ENCODE peak calls at places on chromosome 4, in six cellular contexts. Z, U, A, B, Y and H are unnamed samples.

GRCh38 chr4:152255437-152255836 is 280.5 kb downstream of the FBXW7 start:
- DNase-seq in Z (no peak), Y (peak), B (no peak), U (no peak), A (no peak), H (no peak)

GRCh38 chr4:44157611-44158277 is 290.9 kb downstream of the KCTD8 start:
- DNase-seq in Z (no peak), U (no peak), A (no peak), B (no peak), Y (no peak), H (no peak)

GRCh38 chr4:128572778-128573241 is 236.7 kb upstream of the JADE1 start:
- DNase-seq in B (no peak), Z (no peak), U (no peak), A (no peak), Y (no peak), H (no peak)

GRCh38 chr4:120693817-120694216 is 228.7 kb downstream of the PRDM5 start:
- DNase-seq in Y (no peak), B (no peak), U (no peak), Z (no peak), A (no peak), H (no peak)

GRCh38 chr4:144357970-144358369 is 217.5 kb upstream of the GYPA start:
- DNase-seq in B (no peak), A (no peak), Y (no peak), U (no peak), Z (no peak), H (no peak)

GRCh38 chr4:4416981-4417380 is 30.1 kb downstream of the NSG1 start:
- DNase-seq in B (peak), Z (no peak), A (no peak), U (no peak), Y (no peak), H (no peak)

GRCh38 chr4:146340798-146341197 is 126.5 kb downstream of the REELD1 start:
- DNase-seq in Z (no peak), U (no peak), B (no peak), Y (no peak), A (no peak), H (no peak)

GRCh38 chr4:101158136-101158485 is 189.2 kb downstream of the PPP3CA start:
- DNase-seq in Y (no peak), U (no peak), B (no peak), A (peak), Z (no peak), H (no peak)

GRCh38 chr4:42280327-42281095 is 116.8 kb upstream of the SHISA3 start:
- DNase-seq in B (no peak), U (no peak), Z (no peak), Y (no peak), A (no peak), H (no peak)

GRCh38 chr4:129747756-129748155 is 651.8 kb downstream of the C4orf33 start:
- DNase-seq in Z (no peak), Y (no peak), U (no peak), B (no peak), A (no peak), H (no peak)

GRCh38 chr4:38177035-38177791 is 217.0 kb downstream of the PTTG2 start:
- DNase-seq in B (peak), A (no peak), Y (peak), U (peak), Z (no peak), H (peak)

GRCh38 chr4:110851989-110852388 is 229.1 kb upstream of the PITX2 start:
- DNase-seq in U (no peak), Z (no peak), A (no peak), B (no peak), Y (no peak), H (no peak)

GRCh38 chr4:1863297-1864033 is 7.5 kb upstream of the LETM1 start:
- DNase-seq in A (no peak), B (peak), Z (no peak), U (no peak), Y (no peak), H (no peak)

GRCh38 chr4:53788011-53788410 is 196.7 kb upstream of the LNX1 start:
- DNase-seq in U (no peak), A (no peak), Z (no peak), B (no peak), Y (no peak), H (no peak)

GRCh38 chr4:101972791-101973190 is 182.3 kb downstream of the BANK1 start:
- DNase-seq in Y (no peak), B (no peak), A (no peak), Z (no peak), U (no peak), H (no peak)

GRCh38 chr4:147943159-147943638 is 211.3 kb downstream of the ARHGAP10 start:
- DNase-seq in Z (no peak), B (no peak), Y (no peak), U (no peak), A (no peak), H (no peak)

GRCh38 chr4:37908488-37909343 is 17.8 kb downstream of the TBC1D1 start:
- DNase-seq in A (no peak), Z (no peak), B (no peak), U (no peak), Y (no peak), H (no peak)

GRCh38 chr4:6105311-6105911 is 87.2 kb upstream of the C4orf50 start:
- DNase-seq in Z (peak), B (no peak), A (no peak), U (no peak), Y (no peak), H (peak)

GRCh38 chr4:15513545-15513944 is 43.9 kb downstream of the CC2D2A start:
- DNase-seq in Z (no peak), A (no peak), U (no peak), B (no peak), Y (no peak), H (no peak)

GRCh38 chr4:54852602-54853001 is 194.8 kb downstream of the KIT start:
- DNase-seq in A (no peak), Z (no peak), B (no peak), U (no peak), Y (no peak), H (no peak)

GRCh38 chr4:148341980-148342800 is 100.0 kb downstream of the NR3C2 start:
- DNase-seq in Y (no peak), Z (peak), A (no peak), U (no peak), B (no peak), H (no peak)

GRCh38 chr4:105345358-105345757 is 128.5 kb downstream of the PPA2 start:
- DNase-seq in B (no peak), U (no peak), Z (no peak), Y (no peak), A (no peak), H (no peak)

GRCh38 chr4:3863841-3864734 is 97.9 kb downstream of the ADRA2C start:
- DNase-seq in Z (peak), U (no peak), B (peak), A (no peak), Y (no peak), H (no peak)

GRCh38 chr4:103498161-103499070 is 221.4 kb downstream of the TACR3 start:
- DNase-seq in A (no peak), U (no peak), B (no peak), Z (no peak), Y (no peak), H (no peak)

GRCh38 chr4:64341711-64342110 is 67.5 kb downstream of the TECRL start:
- DNase-seq in Y (no peak), Z (peak), U (peak), A (peak), B (no peak), H (no peak)

GRCh38 chr4:3179126-3179706 is 69.7 kb upstream of the MSANTD1 start:
- DNase-seq in Z (no peak), Y (no peak), B (no peak), U (no peak), A (no peak), H (no peak)

GRCh38 chr4:86461849-86462248 is 102.0 kb upstream of the MAPK10 start:
- DNase-seq in A (no peak), Z (no peak), Y (no peak), B (no peak), U (no peak), H (no peak)

GRCh38 chr4:168765726-168766125 is 244.3 kb downstream of the CBR4 start:
- DNase-seq in U (peak), Y (no peak), Z (no peak), B (no peak), A (no peak), H (no peak)

GRCh38 chr4:42152507-42153504 is at the start of gene BEND4:
- DNase-seq in A (no peak), Y (no peak), Z (no peak), B (no peak), U (no peak), H (peak)

GRCh38 chr4:106201373-106201772 is 114.6 kb downstream of the TBCK start:
- DNase-seq in Y (no peak), U (no peak), A (no peak), Z (no peak), B (no peak), H (no peak)

GRCh38 chr4:186820371-186820990 is 96.8 kb upstream of the FAT1 start:
- DNase-seq in Y (no peak), Z (no peak), A (peak), U (peak), B (peak), H (peak)

GRCh38 chr4:141814499-141814898 is 178.1 kb downstream of the IL15 start:
- DNase-seq in A (no peak), B (no peak), Y (no peak), U (no peak), Z (no peak), H (no peak)

GRCh38 chr4:85244638-85245037 is 230.3 kb upstream of the ARHGAP24 start:
- DNase-seq in Z (no peak), U (no peak), B (no peak), Y (no peak), A (no peak), H (no peak)

GRCh38 chr4:85246055-85246454 is 228.9 kb upstream of the ARHGAP24 start:
- DNase-seq in U (no peak), A (no peak), B (peak), Z (no peak), Y (no peak), H (no peak)

GRCh38 chr4:85243857-85244256 is 231.1 kb upstream of the ARHGAP24 start:
- DNase-seq in B (no peak), A (no peak), Z (no peak), Y (no peak), U (no peak), H (no peak)
- TF ChIP-seq CTCF in B (no peak), A (no peak), Z (no peak), Y (no peak), U (peak), H (no peak)

GRCh38 chr4:184459413-184459812 is 14.9 kb downstream of the IRF2 start:
- DNase-seq in U (no peak), B (no peak), A (no peak), Z (no peak), Y (no peak), H (no peak)
- H3K27ac ChIP-seq in U (no peak), B (no peak), A (no peak), Z (no peak), Y (no peak), H (no peak)

GRCh38 chr4:10015140-10015753 is 6.0 kb downstream of the SLC2A9 start:
- DNase-seq in U (peak), Y (no peak), B (no peak), A (no peak), Z (peak), H (peak)
- TF ChIP-seq CTCF in U (peak), Y (no peak), B (peak), A (peak), Z (peak), H (peak)

GRCh38 chr4:139207247-139207646 is 30.2 kb upstream of the ELF2 start:
- DNase-seq in A (no peak), U (no peak), Y (no peak), B (no peak), Z (no peak), H (no peak)
- H3K27ac ChIP-seq in A (no peak), U (peak), Y (no peak), B (no peak), Z (no peak), H (peak)

GRCh38 chr4:17511950-17512795 is at the start of gene QDPR:
- DNase-seq in Y (peak), U (peak), B (peak), Z (peak), A (peak), H (peak)
- TF ChIP-seq CTCF in Y (peak), U (peak), B (peak), Z (no peak), A (peak), H (peak)

DNA sequence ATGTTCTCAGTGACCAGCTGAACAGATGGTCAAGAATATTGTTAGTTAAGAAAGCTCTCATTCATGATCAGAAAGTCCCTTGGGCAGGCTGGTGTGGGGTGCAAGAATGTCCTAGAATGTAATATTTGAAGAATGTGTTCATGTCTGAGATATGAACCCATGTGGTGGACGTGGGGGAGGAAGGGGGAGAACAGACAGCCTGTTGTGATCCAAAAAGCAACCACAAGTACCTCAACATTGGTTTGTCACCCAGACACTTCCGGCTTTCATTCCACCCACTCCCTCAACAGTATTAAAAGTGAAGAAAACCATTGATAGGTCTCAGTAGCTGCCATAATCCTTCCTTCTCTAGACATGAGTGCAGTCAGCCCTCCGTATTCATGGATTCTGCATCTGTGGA is 82.2 kb downstream of the MAML3 start:
- DNase-seq in Z (peak), U (peak), A (no peak), B (no peak), Y (peak), H (no peak)
- H3K27ac ChIP-seq in Z (peak), U (peak), A (no peak), B (no peak), Y (no peak), H (no peak)